ENCODE peak calls at places on chromosomes 16 and 17, in nine cellular contexts. E is prostate gland, N is spleen, F is progenitor cell of endocrine pancreas, D is body of pancreas, Q is Peyer's patch, X is cardiac fibroblast, P is pancreas, H is uterus. Z is an unnamed sample.

GRCh38 chr17:72425133-72425795 is 304.4 kb downstream of the SOX9 start:
- DNase-seq in Q (no peak), D (no peak), E (no peak), X (no peak), H (no peak), P (no peak), F (no peak), N (no peak), Z (no peak)

GRCh38 chr17:30290696-30291570 is 811 bp downstream of the BLMH start:
- DNase-seq in N (peak; percentile 81), Q (peak; percentile 66), P (peak; percentile 52), H (peak; percentile 25), X (peak; percentile 39), D (peak; percentile 51), E (peak; percentile 40), F (peak; percentile 23), Z (no peak)

GRCh38 chr16:69567031-69567680 is 1.4 kb downstream of the NFAT5 start:
- DNase-seq in N (no peak), P (no peak), H (no peak), E (peak; percentile 29), X (no peak), F (no peak), Q (no peak), D (peak; percentile 16), Z (no peak)

GRCh38 chr17:80942360-80943345 is 49.0 kb upstream of the CHMP6 start:
- DNase-seq in H (peak; percentile 99), F (no peak), N (peak; percentile 79), E (peak; percentile 68), Q (peak; percentile 85), P (no peak), D (peak; percentile 50), X (peak; percentile 96), Z (no peak)

GRCh38 chr16:82181456-82182185 is 11.6 kb upstream of the MPHOSPH6 start:
- DNase-seq in H (no peak), Q (no peak), X (no peak), D (no peak), E (no peak), F (no peak), N (no peak), P (no peak), Z (no peak)

GRCh38 chr17:48642059-48642842 is 16.1 kb upstream of the HOXB9 start:
- DNase-seq in E (no peak), D (no peak), N (no peak), F (no peak), X (no peak), H (no peak), P (no peak), Q (peak; percentile 65), Z (no peak)

GRCh38 chr17:45753645-45754225 is 30.4 kb upstream of the CRHR1 start:
- DNase-seq in P (no peak), E (no peak), X (no peak), D (no peak), Q (no peak), H (no peak), N (peak; percentile 43), F (no peak), Z (no peak)

GRCh38 chr17:47850373-47850691 is 631 bp downstream of the SP6 start:
- DNase-seq in X (no peak), E (no peak), N (peak; percentile 51), H (no peak), F (no peak), D (no peak), P (no peak), Q (no peak), Z (no peak)

GRCh38 chr17:43070257-43070656 is 45.2 kb downstream of the RND2 start:
- DNase-seq in P (no peak), Q (no peak), X (no peak), F (no peak), N (no peak), H (no peak), D (no peak), E (no peak), Z (no peak)

GRCh38 chr17:43069368-43069898 is 44.4 kb downstream of the RND2 start:
- DNase-seq in Q (no peak), P (no peak), F (no peak), D (no peak), E (no peak), H (no peak), N (no peak), X (no peak), Z (no peak)

GRCh38 chr17:43070872-43071271 is 45.8 kb downstream of the RND2 start:
- DNase-seq in X (peak; percentile 2), H (no peak), D (no peak), P (no peak), F (no peak), Q (no peak), E (no peak), N (no peak), Z (no peak)

DNA sequence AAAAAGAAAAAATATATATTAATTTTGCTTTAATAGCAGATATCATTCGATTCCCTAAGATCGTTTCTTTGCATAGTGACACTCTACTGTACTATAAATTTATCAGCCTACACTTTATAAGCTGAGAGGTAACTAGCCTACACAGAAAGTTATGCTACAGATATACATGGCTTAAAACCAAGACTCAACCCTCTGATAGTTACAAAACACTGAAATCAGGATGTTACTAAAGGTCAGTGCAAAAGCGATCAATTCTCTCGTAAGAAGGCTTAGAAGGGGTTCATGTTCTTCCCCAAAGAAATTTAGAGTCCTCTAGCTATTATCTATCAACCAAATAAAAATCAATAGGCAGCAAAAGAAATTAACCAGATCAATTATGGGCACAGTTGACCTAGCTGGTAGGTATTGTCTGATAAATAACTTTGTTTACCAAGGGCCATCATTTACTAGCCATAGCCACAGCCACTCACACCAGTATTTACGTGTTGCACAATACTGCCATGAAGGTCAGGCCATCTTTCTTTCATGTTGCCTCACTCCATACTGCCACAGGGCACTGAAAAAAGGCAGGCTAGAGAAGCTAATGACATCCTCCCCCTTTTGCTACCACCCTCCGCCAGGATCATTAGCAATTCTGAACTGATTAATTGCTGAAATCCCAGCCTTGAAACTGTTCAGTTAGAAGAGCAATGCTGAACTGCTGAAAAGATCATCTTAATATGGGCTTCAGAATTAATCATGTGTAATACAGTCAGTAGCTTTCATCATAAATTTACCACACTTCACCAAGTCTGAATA is 43.7 kb downstream of the RND2 start:
- DNase-seq in H (no peak), N (no peak), F (no peak), D (no peak), Q (no peak), E (no peak), X (no peak), P (no peak), Z (no peak)
- TF ChIP-seq CTCF in H (no peak), N (no peak), F (no peak), D (no peak), Q (no peak), E (no peak), X (no peak), P (no peak), Z (no peak)

DNA sequence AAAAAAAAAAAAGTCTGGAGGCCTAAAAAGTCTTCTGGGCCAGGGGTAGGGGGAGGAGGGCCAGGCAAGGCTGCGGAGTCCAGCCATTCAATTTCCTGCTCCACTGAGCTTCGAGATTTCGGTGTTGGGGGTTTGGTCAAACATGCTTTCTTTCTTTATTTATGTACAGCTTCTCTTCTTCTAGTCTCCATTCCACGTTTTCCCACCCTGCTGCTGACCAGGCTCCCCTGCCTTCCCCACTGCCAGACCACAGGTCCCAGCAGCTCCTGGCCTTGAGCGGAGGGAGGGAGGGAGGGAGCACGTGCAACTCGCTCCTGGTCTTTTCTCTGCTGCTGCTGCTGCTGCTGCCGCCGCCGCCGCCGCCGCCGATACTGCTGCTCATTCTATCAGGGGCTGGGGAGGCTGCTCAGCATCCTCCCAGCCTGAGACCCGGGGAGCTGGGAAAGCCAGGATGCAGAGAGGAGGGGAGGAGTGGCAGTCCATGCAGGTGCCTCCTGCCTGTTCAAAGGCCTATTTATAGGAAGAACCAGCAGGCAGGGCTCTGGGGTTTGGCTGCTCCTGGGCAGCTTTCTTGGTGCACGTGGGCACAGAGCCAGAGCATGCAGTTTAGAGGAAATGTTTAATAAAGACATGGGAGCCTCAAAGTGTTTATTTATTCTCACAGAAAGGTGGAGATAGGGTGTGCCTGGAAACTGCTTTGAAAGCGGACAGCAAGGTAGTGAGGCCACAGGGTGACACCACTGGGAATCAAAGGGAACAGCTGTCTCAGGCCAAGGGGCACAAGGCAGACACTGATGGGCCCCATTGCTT is 23.4 kb upstream of the ZFHX3 start:
- DNase-seq in P (peak; percentile 81), D (peak; percentile 68), X (peak; percentile 62), Q (peak; percentile 49), E (no peak), F (peak; percentile 30), N (no peak), H (no peak), Z (no peak)
- TF ChIP-seq CTCF in P (no peak), D (no peak), X (no peak), Q (no peak), E (no peak), F (no peak), N (no peak), H (no peak), Z (no peak)

GRCh38 chr17:63491976-63492575 is 15.2 kb downstream of the ACE start:
- DNase-seq in P (no peak), F (no peak), E (no peak), X (no peak), H (no peak), D (no peak), Q (no peak), N (no peak), Z (no peak)
- TF ChIP-seq CTCF in P (no peak), F (no peak), E (no peak), X (no peak), H (no peak), D (no peak), Q (no peak), N (no peak), Z (no peak)

GRCh38 chr17:31416503-31416923 is 25.0 kb downstream of the RAB11FIP4 start:
- DNase-seq in D (no peak), Q (no peak), H (no peak), E (no peak), P (no peak), F (no peak), N (peak; percentile 38), X (peak; percentile 32), Z (no peak)

GRCh38 chr17:31413871-31414589 is 22.6 kb downstream of the RAB11FIP4 start:
- DNase-seq in N (peak; percentile 39), Q (no peak), X (peak; percentile 64), F (no peak), P (no peak), H (no peak), E (no peak), D (no peak), Z (no peak)

GRCh38 chr17:31414590-31414918 is 23.1 kb downstream of the RAB11FIP4 start:
- DNase-seq in H (no peak), D (no peak), X (no peak), N (no peak), Q (no peak), P (no peak), F (no peak), E (no peak), Z (no peak)

GRCh38 chr17:31415640-31416502 is 24.4 kb downstream of the RAB11FIP4 start:
- DNase-seq in P (no peak), E (no peak), H (no peak), Q (no peak), N (peak; percentile 40), F (no peak), D (no peak), X (no peak), Z (no peak)

DNA sequence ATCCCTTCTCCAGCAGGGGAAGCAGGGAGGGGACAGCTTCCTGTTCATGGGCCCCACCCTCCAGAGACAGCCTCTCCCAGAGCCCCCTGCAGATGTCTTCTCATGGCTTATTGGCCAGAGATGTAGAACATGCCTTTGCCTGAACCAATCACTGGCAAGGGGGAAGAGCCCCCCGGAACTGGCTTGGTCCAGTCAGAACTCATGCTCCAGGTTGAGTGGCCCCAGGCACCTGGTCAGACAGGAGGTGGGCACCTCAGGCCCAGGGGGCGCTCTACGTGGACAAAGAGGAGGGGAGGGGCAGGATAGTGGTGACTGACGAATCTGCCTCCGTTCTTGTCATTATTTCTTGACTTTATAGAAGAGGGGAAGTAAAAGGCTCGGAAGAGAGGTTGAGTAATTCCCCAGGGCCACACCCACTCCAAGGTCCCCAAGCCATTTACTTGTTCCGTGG is 23.6 kb downstream of the RAB11FIP4 start:
- DNase-seq in X (no peak), P (no peak), E (no peak), H (no peak), F (no peak), Q (no peak), D (no peak), N (peak; percentile 58), Z (no peak)
- TF ChIP-seq CTCF in X (no peak), P (no peak), E (no peak), H (no peak), F (no peak), Q (no peak), D (no peak), N (no peak), Z (no peak)